ENCODE peak calls at places on chromosomes 6 and 20, in eight cellular contexts. N is fibroblast of lung; X is transverse colon; B is H7; Q is HEK293T; P is stimulated activated CD4-positive, alpha-beta T cell treated with anti-CD3 and anti-CD28 coated beads, Interleukin-15, amount 100 ng/mL, for 48 hours; Y is glomerular endothelial cell; G is thoracic aorta. S is an unnamed sample.

GRCh38 chr20:19749537-19749936 is 8.5 kb upstream of the RIN2 start:
- DNase-seq in G (no peak), Y (no peak), P (no peak), B (peak), N (no peak), X (no peak), Q (no peak), S (no peak)

GRCh38 chr6:41942045-41942851 is 640 bp upstream of the CCND3 start:
- DNase-seq in X (no peak), Y (no peak), B (no peak), N (peak), P (no peak), Q (no peak), G (no peak), S (peak)

GRCh38 chr6:168865-169455 is 123.3 kb upstream of the DUSP22 start:
- DNase-seq in G (no peak), X (no peak), P (no peak), N (peak), B (peak), Y (peak), Q (no peak), S (peak)

GRCh38 chr6:129893513-129894098 is 32.5 kb upstream of the TMEM244 start:
- DNase-seq in N (peak), G (no peak), Y (no peak), B (no peak), X (no peak), P (no peak), Q (no peak), S (no peak)

GRCh38 chr6:34709386-34709785 is 12.8 kb upstream of the ILRUN start:
- DNase-seq in Y (no peak), X (peak), G (no peak), P (no peak), B (peak), Q (no peak), N (peak), S (no peak)

GRCh38 chr20:24949756-24950127 is 673 bp downstream of the CST7 start:
- DNase-seq in Q (no peak), N (no peak), B (peak), G (no peak), Y (no peak), X (no peak), P (no peak), S (no peak)

GRCh38 chr20:36493801-36494114 is 47.6 kb upstream of the MYL9 start:
- DNase-seq in G (no peak), P (no peak), Q (no peak), X (peak), N (peak), Y (no peak), B (no peak), S (peak)

GRCh38 chr20:40807094-40807623 is 118.1 kb upstream of the MAFB start:
- DNase-seq in N (no peak), P (no peak), X (no peak), Y (no peak), B (no peak), Q (no peak), G (no peak), S (no peak)

GRCh38 chr6:24323632-24324337 is 34.1 kb downstream of the DCDC2 start:
- DNase-seq in N (no peak), X (no peak), B (no peak), Y (no peak), G (no peak), P (no peak), Q (no peak), S (peak)

GRCh38 chr6:35728663-35729348 is 8.0 kb upstream of the ARMC12 start:
- DNase-seq in N (no peak), G (no peak), Q (no peak), B (peak), P (no peak), Y (no peak), X (peak), S (no peak)

GRCh38 chr20:7703436-7703835 is 236.8 kb downstream of the HAO1 start:
- DNase-seq in P (no peak), Y (no peak), G (no peak), B (no peak), Q (no peak), X (no peak), N (no peak), S (no peak)

GRCh38 chr6:121826156-121826810 is 390.8 kb downstream of the GJA1 start:
- DNase-seq in G (no peak), X (no peak), Y (peak), Q (no peak), P (no peak), N (peak), B (no peak), S (peak)

GRCh38 chr6:143260857-143261256 is 189.6 kb downstream of the ADAT2 start:
- DNase-seq in Q (no peak), Y (no peak), B (no peak), P (no peak), X (no peak), N (no peak), G (no peak), S (no peak)

GRCh38 chr6:126388235-126388634 is 48.3 kb downstream of the CENPW start:
- DNase-seq in B (no peak), Y (no peak), N (no peak), X (no peak), P (no peak), G (no peak), Q (no peak), S (no peak)

GRCh38 chr20:19741914-19742313 is 16.1 kb upstream of the RIN2 start:
- DNase-seq in Y (no peak), B (no peak), Q (no peak), G (no peak), P (no peak), X (no peak), N (no peak), S (no peak)

GRCh38 chr6:85469276-85470022 is 19.6 kb downstream of the NT5E start:
- DNase-seq in P (no peak), B (no peak), G (no peak), N (no peak), X (no peak), Y (no peak), Q (no peak), S (no peak)

GRCh38 chr6:54899442-54899841 is 52.9 kb downstream of the FAM83B start:
- DNase-seq in Q (no peak), G (no peak), Y (no peak), B (no peak), P (no peak), N (no peak), X (no peak), S (no peak)

GRCh38 chr6:166166314-166167257 is 1.1 kb downstream of the TBXT start:
- DNase-seq in Q (no peak), Y (no peak), X (no peak), N (no peak), B (peak), P (no peak), G (no peak), S (no peak)

S was measured in kidney glomerular epithelial cell.